ENCODE peak calls at places on chromosomes 11 and 22, in four cellular contexts. O is astrocyte, Z is mesenchymal stem cell, I is IMR-90. M is an unnamed sample.

GRCh38 chr11:43810929-43811596 is 69.6 kb upstream of the ALKBH3 start:
- DNase-seq in Z (no peak), I (no peak), O (no peak), M (no peak)

GRCh38 chr22:46443850-46444389 is 93.5 kb downstream of the CELSR1 start:
- DNase-seq in Z (no peak), O (no peak), I (no peak), M (no peak)

GRCh38 chr11:12845739-12846358 is 163.3 kb upstream of the RASSF10 start:
- DNase-seq in O (no peak), Z (peak), I (peak), M (peak)

GRCh38 chr11:10858505-10859360 is 880 bp upstream of the ZBED5 start:
- DNase-seq in Z (no peak), O (no peak), I (peak), M (peak)

GRCh38 chr11:124329787-124330478 is 9.9 kb upstream of the OR8D2 start:
- DNase-seq in O (peak), Z (peak), I (peak), M (peak)

GRCh38 chr11:126809514-126810289 is 190.9 kb downstream of the KIRREL3 start:
- DNase-seq in O (no peak), I (peak), Z (no peak), M (no peak)

GRCh38 chr11:96474263-96474662 is 84.5 kb downstream of the JRKL start:
- DNase-seq in Z (no peak), O (no peak), I (no peak), M (no peak)

GRCh38 chr22:32802291-32802826 is 854 bp downstream of the TIMP3 start:
- DNase-seq in I (no peak), Z (no peak), O (peak), M (no peak)

GRCh38 chr11:66815646-66816045 is 27.6 kb upstream of the RCE1 start:
- DNase-seq in Z (no peak), O (no peak), I (peak), M (no peak)

GRCh38 chr11:114092953-114093352 is 33.4 kb downstream of the ZBTB16 start:
- DNase-seq in I (no peak), Z (no peak), O (no peak), M (no peak)

GRCh38 chr11:114090225-114090624 is 30.7 kb downstream of the ZBTB16 start:
- DNase-seq in I (no peak), Z (no peak), O (no peak), M (no peak)

GRCh38 chr11:114090976-114091375 is 31.5 kb downstream of the ZBTB16 start:
- DNase-seq in I (no peak), O (no peak), Z (no peak), M (no peak)

GRCh38 chr11:114092478-114092877 is 33.0 kb downstream of the ZBTB16 start:
- DNase-seq in Z (no peak), I (no peak), O (no peak), M (no peak)

GRCh38 chr11:114091791-114092397 is 32.4 kb downstream of the ZBTB16 start:
- DNase-seq in I (no peak), O (no peak), Z (peak), M (no peak)
- H3K27ac ChIP-seq in I (no peak), O (no peak), Z (no peak), M (no peak)

GRCh38 chr11:119531623-119532022 is 108.7 kb upstream of the THY1 start:
- DNase-seq in O (no peak), Z (no peak), I (no peak), M (no peak)
- H2AFZ ChIP-seq in O (no peak), Z (no peak), I (no peak), M (no peak)

GRCh38 chr11:94767292-94767690 is 865 bp upstream of the AMOTL1 start:
- DNase-seq in O (no peak), I (no peak), Z (no peak), M (no peak)
- H3K27ac ChIP-seq in O (no peak), I (peak), Z (peak), M (no peak)

DNA sequence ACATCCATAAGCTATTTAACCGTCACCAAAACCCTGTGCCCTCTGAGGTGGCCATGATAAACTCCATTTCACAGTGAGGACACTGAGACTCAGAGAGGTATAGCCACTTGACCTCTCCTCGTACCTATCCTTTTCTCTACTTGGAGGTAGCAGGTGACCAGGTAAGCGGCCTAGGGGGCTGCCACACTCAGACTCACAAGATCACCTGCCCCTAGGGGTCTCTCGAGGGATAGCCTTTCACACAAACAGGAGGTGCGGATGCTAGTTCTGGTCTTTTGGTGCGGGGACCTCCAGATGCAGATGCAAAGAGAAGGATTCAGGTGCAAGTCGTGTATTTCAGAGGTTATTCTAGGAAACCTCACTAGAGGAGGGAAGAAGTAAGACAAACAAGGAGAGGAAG is 14.6 kb downstream of the MS4A18 start:
- DNase-seq in Z (no peak), O (no peak), I (no peak), M (no peak)
- H2AFZ ChIP-seq in Z (no peak), O (no peak), I (no peak), M (no peak)

GRCh38 chr11:112315861-112316739 is 55.4 kb upstream of the PLET1 start:
- DNase-seq in Z (no peak), I (no peak), O (no peak), M (no peak)

GRCh38 chr11:112318661-112319060 is 58.0 kb upstream of the PLET1 start:
- DNase-seq in Z (no peak), I (no peak), O (no peak), M (no peak)

GRCh38 chr11:112318193-112318592 is 57.5 kb upstream of the PLET1 start:
- DNase-seq in I (peak), Z (peak), O (peak), M (no peak)

GRCh38 chr11:112315057-112315720 is 54.5 kb upstream of the PLET1 start:
- DNase-seq in I (no peak), Z (no peak), O (no peak), M (no peak)

GRCh38 chr11:112316971-112317370 is 56.3 kb upstream of the PLET1 start:
- DNase-seq in I (peak), O (no peak), Z (peak), M (no peak)
- H3K27ac ChIP-seq in I (peak), O (peak), Z (no peak), M (no peak)

DNA sequence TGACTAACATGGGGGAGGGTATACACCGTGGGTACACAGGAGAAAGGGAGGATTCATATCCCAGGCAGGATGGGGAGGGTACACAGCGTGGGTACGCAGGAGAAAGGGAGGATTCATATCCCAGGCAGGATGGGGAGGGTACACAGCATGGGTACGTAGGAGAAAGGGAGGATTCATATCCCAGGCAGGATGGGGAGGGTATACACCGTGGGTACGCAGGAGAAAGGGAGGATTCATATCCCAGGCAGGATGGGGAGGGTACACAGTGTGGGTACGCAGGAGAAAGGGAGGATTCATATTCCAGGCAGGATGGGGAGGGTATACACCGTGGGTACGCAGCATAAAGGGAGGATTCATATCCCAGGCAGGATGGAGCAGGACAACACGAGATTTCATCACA is 36.6 kb upstream of the NRIP3 start:
- DNase-seq in I (no peak), Z (no peak), O (no peak), M (no peak)
- H2AFZ ChIP-seq in I (no peak), Z (no peak), O (no peak), M (no peak)

DNA sequence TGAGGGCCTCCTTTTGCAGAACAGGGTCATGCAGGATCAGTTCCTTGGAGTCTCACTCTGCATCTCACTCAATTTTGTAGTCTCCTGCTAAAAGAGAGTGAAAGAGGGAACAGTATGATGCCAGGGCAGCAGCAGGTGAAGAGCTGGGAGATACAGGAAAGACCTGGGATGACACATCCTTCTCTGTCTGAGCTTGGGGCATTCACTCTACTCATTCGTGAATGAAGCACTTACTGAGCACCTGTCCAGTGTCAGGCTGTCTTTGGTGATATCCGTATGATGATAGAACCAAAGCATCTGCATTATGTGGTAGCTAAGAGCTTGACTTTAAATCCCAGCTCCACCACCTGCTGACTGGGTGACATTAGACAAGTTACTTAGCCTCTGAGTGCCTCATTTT is 14.4 kb downstream of the SREBF2 start:
- DNase-seq in I (no peak), Z (no peak), O (no peak), M (no peak)
- H3K27ac ChIP-seq in I (no peak), Z (no peak), O (no peak), M (no peak)

M was measured in MM.1S.